ENCODE peak calls at places on chromosomes 13 and 19, in five cellular contexts. One of them, this sample, is unnamed.

GRCh38 chr13:111883571-111884343 is 183.2 kb upstream of the SOX1 start:
- DNase-seq in RCC 7860: no peak
- DNase-seq in fibroblast of villous mesenchyme: no peak
- DNase-seq in stimulated activated CD8-positive, alpha-beta memory T cell treated with anti-CD3 and anti-CD28 coated beads, Interleukin-4, amount 100 ng/mL, for 24 hours: no peak
- DNase-seq in kidney glomerular epithelial cell: no peak
- DNase-seq in this sample: no peak

GRCh38 chr13:113862766-113863510 is 938 bp downstream of the GAS6 start:
- DNase-seq in RCC 7860: no peak
- DNase-seq in fibroblast of villous mesenchyme: peak; percentile 51
- DNase-seq in stimulated activated CD8-positive, alpha-beta memory T cell treated with anti-CD3 and anti-CD28 coated beads, Interleukin-4, amount 100 ng/mL, for 24 hours: no peak
- DNase-seq in kidney glomerular epithelial cell: no peak
- DNase-seq in this sample: peak; percentile 25

GRCh38 chr13:30766957-30767603 is 31.7 kb downstream of the ALOX5AP start:
- DNase-seq in RCC 7860: no peak
- DNase-seq in fibroblast of villous mesenchyme: no peak
- DNase-seq in stimulated activated CD8-positive, alpha-beta memory T cell treated with anti-CD3 and anti-CD28 coated beads, Interleukin-4, amount 100 ng/mL, for 24 hours: no peak
- DNase-seq in kidney glomerular epithelial cell: no peak
- DNase-seq in this sample: no peak

GRCh38 chr19:44756089-44756562 is 7.6 kb downstream of the BCL3 start:
- DNase-seq in RCC 7860: no peak
- DNase-seq in fibroblast of villous mesenchyme: no peak
- DNase-seq in stimulated activated CD8-positive, alpha-beta memory T cell treated with anti-CD3 and anti-CD28 coated beads, Interleukin-4, amount 100 ng/mL, for 24 hours: no peak
- DNase-seq in kidney glomerular epithelial cell: no peak
- DNase-seq in this sample: no peak

GRCh38 chr13:81927347-81927746 is 1586.4 kb upstream of the SPRY2 start:
- DNase-seq in RCC 7860: no peak
- DNase-seq in fibroblast of villous mesenchyme: no peak
- DNase-seq in stimulated activated CD8-positive, alpha-beta memory T cell treated with anti-CD3 and anti-CD28 coated beads, Interleukin-4, amount 100 ng/mL, for 24 hours: no peak
- DNase-seq in kidney glomerular epithelial cell: no peak
- DNase-seq in this sample: no peak

GRCh38 chr13:31038834-31039552 is 106.5 kb downstream of the TEX26 start:
- DNase-seq in RCC 7860: peak; percentile 58
- DNase-seq in fibroblast of villous mesenchyme: peak; percentile 47
- DNase-seq in stimulated activated CD8-positive, alpha-beta memory T cell treated with anti-CD3 and anti-CD28 coated beads, Interleukin-4, amount 100 ng/mL, for 24 hours: no peak
- DNase-seq in kidney glomerular epithelial cell: no peak
- DNase-seq in this sample: no peak

GRCh38 chr13:73070451-73070850 is 11.6 kb downstream of the KLF5 start:
- DNase-seq in RCC 7860: no peak
- DNase-seq in fibroblast of villous mesenchyme: no peak
- DNase-seq in stimulated activated CD8-positive, alpha-beta memory T cell treated with anti-CD3 and anti-CD28 coated beads, Interleukin-4, amount 100 ng/mL, for 24 hours: no peak
- DNase-seq in kidney glomerular epithelial cell: no peak
- DNase-seq in this sample: no peak

GRCh38 chr19:29687897-29688728 is 22.9 kb downstream of the PLEKHF1 start:
- DNase-seq in RCC 7860: no peak
- DNase-seq in fibroblast of villous mesenchyme: peak; percentile 84
- DNase-seq in stimulated activated CD8-positive, alpha-beta memory T cell treated with anti-CD3 and anti-CD28 coated beads, Interleukin-4, amount 100 ng/mL, for 24 hours: no peak
- DNase-seq in kidney glomerular epithelial cell: no peak
- DNase-seq in this sample: peak; percentile 74

GRCh38 chr19:5048091-5048726 is 79.3 kb downstream of the KDM4B start:
- DNase-seq in RCC 7860: peak; percentile 33
- DNase-seq in fibroblast of villous mesenchyme: peak; percentile 77
- DNase-seq in stimulated activated CD8-positive, alpha-beta memory T cell treated with anti-CD3 and anti-CD28 coated beads, Interleukin-4, amount 100 ng/mL, for 24 hours: peak; percentile 37
- DNase-seq in kidney glomerular epithelial cell: peak; percentile 54
- DNase-seq in this sample: peak; percentile 82

GRCh38 chr19:2449019-2449418 is 7.7 kb downstream of the LMNB2 start:
- DNase-seq in RCC 7860: peak; percentile 4
- DNase-seq in fibroblast of villous mesenchyme: no peak
- DNase-seq in stimulated activated CD8-positive, alpha-beta memory T cell treated with anti-CD3 and anti-CD28 coated beads, Interleukin-4, amount 100 ng/mL, for 24 hours: no peak
- DNase-seq in kidney glomerular epithelial cell: no peak
- DNase-seq in this sample: no peak

GRCh38 chr13:100532836-100533435 is 55.7 kb downstream of the GGACT start:
- DNase-seq in RCC 7860: no peak
- DNase-seq in fibroblast of villous mesenchyme: no peak
- DNase-seq in stimulated activated CD8-positive, alpha-beta memory T cell treated with anti-CD3 and anti-CD28 coated beads, Interleukin-4, amount 100 ng/mL, for 24 hours: no peak
- DNase-seq in kidney glomerular epithelial cell: no peak
- DNase-seq in this sample: no peak

GRCh38 chr19:30148803-30149202 is 206.8 kb downstream of the URI1 start:
- DNase-seq in RCC 7860: no peak
- DNase-seq in fibroblast of villous mesenchyme: no peak
- DNase-seq in stimulated activated CD8-positive, alpha-beta memory T cell treated with anti-CD3 and anti-CD28 coated beads, Interleukin-4, amount 100 ng/mL, for 24 hours: no peak
- DNase-seq in kidney glomerular epithelial cell: no peak
- DNase-seq in this sample: no peak

GRCh38 chr13:107231941-107232340 is 664.0 kb upstream of the ARGLU1 start:
- DNase-seq in RCC 7860: no peak
- DNase-seq in fibroblast of villous mesenchyme: no peak
- DNase-seq in stimulated activated CD8-positive, alpha-beta memory T cell treated with anti-CD3 and anti-CD28 coated beads, Interleukin-4, amount 100 ng/mL, for 24 hours: no peak
- DNase-seq in kidney glomerular epithelial cell: no peak
- DNase-seq in this sample: no peak

GRCh38 chr13:113491418-113491883 is 940 bp upstream of the DCUN1D2 start:
- DNase-seq in RCC 7860: no peak
- DNase-seq in fibroblast of villous mesenchyme: peak; percentile 38
- DNase-seq in stimulated activated CD8-positive, alpha-beta memory T cell treated with anti-CD3 and anti-CD28 coated beads, Interleukin-4, amount 100 ng/mL, for 24 hours: no peak
- DNase-seq in kidney glomerular epithelial cell: no peak
- DNase-seq in this sample: no peak

GRCh38 chr13:32443111-32443510 is 15.2 kb upstream of the N4BP2L1 start:
- DNase-seq in RCC 7860: no peak
- DNase-seq in fibroblast of villous mesenchyme: peak; percentile 49
- DNase-seq in stimulated activated CD8-positive, alpha-beta memory T cell treated with anti-CD3 and anti-CD28 coated beads, Interleukin-4, amount 100 ng/mL, for 24 hours: no peak
- DNase-seq in kidney glomerular epithelial cell: peak; percentile 4
- DNase-seq in this sample: peak; percentile 17

GRCh38 chr13:43293986-43294880 is 270.8 kb downstream of the DNAJC15 start:
- DNase-seq in RCC 7860: no peak
- DNase-seq in fibroblast of villous mesenchyme: peak; percentile 95
- DNase-seq in stimulated activated CD8-positive, alpha-beta memory T cell treated with anti-CD3 and anti-CD28 coated beads, Interleukin-4, amount 100 ng/mL, for 24 hours: no peak
- DNase-seq in kidney glomerular epithelial cell: no peak
- DNase-seq in this sample: no peak

GRCh38 chr13:71417205-71417604 is 449.8 kb downstream of the DACH1 start:
- DNase-seq in RCC 7860: peak; percentile 27
- DNase-seq in fibroblast of villous mesenchyme: no peak
- DNase-seq in stimulated activated CD8-positive, alpha-beta memory T cell treated with anti-CD3 and anti-CD28 coated beads, Interleukin-4, amount 100 ng/mL, for 24 hours: no peak
- DNase-seq in kidney glomerular epithelial cell: peak; percentile 17
- DNase-seq in this sample: peak; percentile 31

GRCh38 chr13:109789262-109789661 is 2.9 kb upstream of the IRS2 start:
- DNase-seq in RCC 7860: no peak
- DNase-seq in fibroblast of villous mesenchyme: no peak
- DNase-seq in stimulated activated CD8-positive, alpha-beta memory T cell treated with anti-CD3 and anti-CD28 coated beads, Interleukin-4, amount 100 ng/mL, for 24 hours: no peak
- DNase-seq in kidney glomerular epithelial cell: no peak
- DNase-seq in this sample: no peak

GRCh38 chr19:5934779-5935472 is 20.9 kb downstream of the CAPS start:
- DNase-seq in RCC 7860: no peak
- DNase-seq in fibroblast of villous mesenchyme: peak; percentile 93
- DNase-seq in stimulated activated CD8-positive, alpha-beta memory T cell treated with anti-CD3 and anti-CD28 coated beads, Interleukin-4, amount 100 ng/mL, for 24 hours: no peak
- DNase-seq in kidney glomerular epithelial cell: no peak
- DNase-seq in this sample: peak; percentile 71

GRCh38 chr13:43079392-43079931 is 56.1 kb downstream of the DNAJC15 start:
- DNase-seq in RCC 7860: no peak
- DNase-seq in fibroblast of villous mesenchyme: no peak
- DNase-seq in stimulated activated CD8-positive, alpha-beta memory T cell treated with anti-CD3 and anti-CD28 coated beads, Interleukin-4, amount 100 ng/mL, for 24 hours: no peak
- DNase-seq in kidney glomerular epithelial cell: no peak
- DNase-seq in this sample: no peak

GRCh38 chr19:7673995-7674667 is 2.8 kb upstream of the MCEMP1 start:
- DNase-seq in RCC 7860: peak; percentile 5
- DNase-seq in fibroblast of villous mesenchyme: peak; percentile 83
- DNase-seq in stimulated activated CD8-positive, alpha-beta memory T cell treated with anti-CD3 and anti-CD28 coated beads, Interleukin-4, amount 100 ng/mL, for 24 hours: no peak
- DNase-seq in kidney glomerular epithelial cell: no peak
- DNase-seq in this sample: peak; percentile 55